ENCODE peak calls at places on chromosomes 11 and 22, in five cellular contexts. One of them, this sample, is unnamed.

GRCh38 chr11:45877221-45877620 is 8.2 kb upstream of the MAPK8IP1 start:
- DNase-seq in fibroblast of lung: no peak
- DNase-seq in AG04450: no peak
- DNase-seq in astrocyte of the spinal cord: no peak
- DNase-seq in body of pancreas: no peak
- DNase-seq in this sample: no peak

GRCh38 chr11:66861774-66862558 is 5.1 kb downstream of the LRFN4 start:
- DNase-seq in fibroblast of lung: no peak
- DNase-seq in AG04450: no peak
- DNase-seq in astrocyte of the spinal cord: no peak
- DNase-seq in body of pancreas: no peak
- DNase-seq in this sample: no peak

GRCh38 chr11:60929774-60930173 is 5.5 kb downstream of the TMEM132A start:
- DNase-seq in fibroblast of lung: no peak
- DNase-seq in AG04450: no peak
- DNase-seq in astrocyte of the spinal cord: no peak
- DNase-seq in body of pancreas: no peak
- DNase-seq in this sample: no peak

GRCh38 chr22:27668828-27669797 is 132.4 kb downstream of the MN1 start:
- DNase-seq in fibroblast of lung: peak; percentile 70
- DNase-seq in AG04450: no peak
- DNase-seq in astrocyte of the spinal cord: peak; percentile 49
- DNase-seq in body of pancreas: peak; percentile 22
- DNase-seq in this sample: no peak

GRCh38 chr11:120566176-120566575 is 54.6 kb downstream of the GRIK4 start:
- DNase-seq in fibroblast of lung: peak; percentile 75
- DNase-seq in AG04450: no peak
- DNase-seq in astrocyte of the spinal cord: peak; percentile 19
- DNase-seq in body of pancreas: no peak
- DNase-seq in this sample: no peak

GRCh38 chr11:3095712-3096361 is 38.6 kb upstream of the CARS1 start:
- DNase-seq in fibroblast of lung: peak; percentile 81
- DNase-seq in AG04450: peak; percentile 51
- DNase-seq in astrocyte of the spinal cord: peak; percentile 80
- DNase-seq in body of pancreas: peak; percentile 39
- DNase-seq in this sample: peak; percentile 69

GRCh38 chr22:27669798-27670599 is 131.6 kb downstream of the MN1 start:
- DNase-seq in fibroblast of lung: peak; percentile 33
- DNase-seq in AG04450: no peak
- DNase-seq in astrocyte of the spinal cord: no peak
- DNase-seq in body of pancreas: peak; percentile 25
- DNase-seq in this sample: no peak

GRCh38 chr22:35863432-35863831 is 145.8 kb downstream of the APOL5 start:
- DNase-seq in fibroblast of lung: no peak
- DNase-seq in AG04450: no peak
- DNase-seq in astrocyte of the spinal cord: no peak
- DNase-seq in body of pancreas: no peak
- DNase-seq in this sample: no peak

GRCh38 chr11:122101625-122102291 is 14.3 kb downstream of the BLID start:
- DNase-seq in fibroblast of lung: peak; percentile 91
- DNase-seq in AG04450: peak; percentile 53
- DNase-seq in astrocyte of the spinal cord: peak; percentile 89
- DNase-seq in body of pancreas: peak; percentile 64
- DNase-seq in this sample: peak; percentile 87

GRCh38 chr11:128086794-128087193 is 500.6 kb downstream of the ETS1 start:
- DNase-seq in fibroblast of lung: no peak
- DNase-seq in AG04450: no peak
- DNase-seq in astrocyte of the spinal cord: no peak
- DNase-seq in body of pancreas: no peak
- DNase-seq in this sample: no peak

GRCh38 chr11:126048198-126048597 is 14.5 kb downstream of the CDON start:
- DNase-seq in fibroblast of lung: no peak
- DNase-seq in AG04450: no peak
- DNase-seq in astrocyte of the spinal cord: no peak
- DNase-seq in body of pancreas: no peak
- DNase-seq in this sample: no peak

GRCh38 chr11:100003985-100004384 is 683.1 kb upstream of the ARHGAP42 start:
- DNase-seq in fibroblast of lung: no peak
- DNase-seq in AG04450: no peak
- DNase-seq in astrocyte of the spinal cord: no peak
- DNase-seq in body of pancreas: peak; percentile 4
- DNase-seq in this sample: no peak

GRCh38 chr22:48884292-48884691 is 943.4 kb downstream of the BRD1 start:
- DNase-seq in fibroblast of lung: no peak
- DNase-seq in AG04450: no peak
- DNase-seq in astrocyte of the spinal cord: no peak
- DNase-seq in body of pancreas: no peak
- DNase-seq in this sample: no peak

GRCh38 chr11:131234146-131234680 is 136.2 kb upstream of the NTM start:
- DNase-seq in fibroblast of lung: no peak
- DNase-seq in AG04450: no peak
- DNase-seq in astrocyte of the spinal cord: no peak
- DNase-seq in body of pancreas: no peak
- DNase-seq in this sample: no peak

GRCh38 chr11:17988465-17988864 is 24.4 kb downstream of the SERGEF start:
- DNase-seq in fibroblast of lung: no peak
- DNase-seq in AG04450: no peak
- DNase-seq in astrocyte of the spinal cord: no peak
- DNase-seq in body of pancreas: no peak
- DNase-seq in this sample: no peak

GRCh38 chr11:43852057-43852636 is 28.5 kb upstream of the ALKBH3 start:
- DNase-seq in fibroblast of lung: peak; percentile 66
- DNase-seq in AG04450: peak; percentile 79
- DNase-seq in astrocyte of the spinal cord: peak; percentile 82
- DNase-seq in body of pancreas: peak; percentile 63
- DNase-seq in this sample: peak; percentile 76

GRCh38 chr11:1274501-1274900 is 34.9 kb downstream of the TOLLIP start:
- DNase-seq in fibroblast of lung: no peak
- DNase-seq in AG04450: no peak
- DNase-seq in astrocyte of the spinal cord: no peak
- DNase-seq in body of pancreas: no peak
- DNase-seq in this sample: no peak

GRCh38 chr11:1272531-1272930 is 36.9 kb downstream of the TOLLIP start:
- DNase-seq in fibroblast of lung: no peak
- DNase-seq in AG04450: no peak
- DNase-seq in astrocyte of the spinal cord: no peak
- DNase-seq in body of pancreas: no peak
- DNase-seq in this sample: no peak

GRCh38 chr11:1276866-1277615 is 32.4 kb downstream of the TOLLIP start:
- DNase-seq in fibroblast of lung: no peak
- DNase-seq in AG04450: no peak
- DNase-seq in astrocyte of the spinal cord: no peak
- DNase-seq in body of pancreas: no peak
- DNase-seq in this sample: no peak

GRCh38 chr11:1276061-1276790 is 33.2 kb downstream of the TOLLIP start:
- DNase-seq in fibroblast of lung: no peak
- DNase-seq in AG04450: no peak
- DNase-seq in astrocyte of the spinal cord: no peak
- DNase-seq in body of pancreas: no peak
- DNase-seq in this sample: no peak

DNA sequence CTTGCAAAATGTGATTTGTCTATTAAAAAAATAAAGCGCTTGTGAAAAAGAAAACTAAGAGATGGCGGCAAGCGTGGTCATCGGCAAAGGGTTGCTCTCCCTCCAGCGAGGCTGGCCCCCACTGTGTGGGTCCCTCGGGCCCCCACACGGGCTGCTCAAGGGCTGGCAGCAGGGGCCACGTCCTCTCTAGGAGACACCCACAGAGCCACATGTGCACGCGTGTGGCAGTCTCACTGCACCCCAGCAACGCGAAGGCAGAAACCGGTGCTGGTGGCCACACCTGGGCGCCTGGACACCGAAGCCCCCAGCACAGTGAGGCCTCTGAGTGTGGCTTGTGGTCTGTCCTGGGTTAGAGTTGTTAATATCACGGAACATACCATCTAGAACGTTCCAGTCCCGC is 34.4 kb downstream of the TOLLIP start:
- DNase-seq in fibroblast of lung: no peak
- DNase-seq in AG04450: no peak
- DNase-seq in astrocyte of the spinal cord: no peak
- DNase-seq in body of pancreas: no peak
- DNase-seq in this sample: no peak
- TF ChIP-seq CTCF in fibroblast of lung: no peak
- TF ChIP-seq CTCF in AG04450: no peak
- TF ChIP-seq CTCF in astrocyte of the spinal cord: no peak
- TF ChIP-seq CTCF in body of pancreas: no peak
- TF ChIP-seq CTCF in this sample: no peak

GRCh38 chr11:95445746-95446333 is 214.8 kb upstream of the SESN3 start:
- DNase-seq in fibroblast of lung: peak; percentile 2
- DNase-seq in AG04450: no peak
- DNase-seq in astrocyte of the spinal cord: no peak
- DNase-seq in body of pancreas: no peak
- DNase-seq in this sample: no peak
- H3K4me3 ChIP-seq in fibroblast of lung: no peak overlapping the region
- H3K4me3 ChIP-seq in AG04450: no peak overlapping the region
- H3K4me3 ChIP-seq in astrocyte of the spinal cord: no peak overlapping the region
- H3K4me3 ChIP-seq in body of pancreas: no peak overlapping the region
- H3K4me3 ChIP-seq in this sample: no peak overlapping the region

GRCh38 chr11:114251797-114252327 is 44.3 kb upstream of the NNMT start:
- DNase-seq in fibroblast of lung: no peak
- DNase-seq in AG04450: no peak
- DNase-seq in astrocyte of the spinal cord: no peak
- DNase-seq in body of pancreas: no peak
- DNase-seq in this sample: no peak
- TF ChIP-seq CTCF in fibroblast of lung: no peak
- TF ChIP-seq CTCF in AG04450: no peak
- TF ChIP-seq CTCF in astrocyte of the spinal cord: no peak
- TF ChIP-seq CTCF in body of pancreas: no peak
- TF ChIP-seq CTCF in this sample: no peak

DNA sequence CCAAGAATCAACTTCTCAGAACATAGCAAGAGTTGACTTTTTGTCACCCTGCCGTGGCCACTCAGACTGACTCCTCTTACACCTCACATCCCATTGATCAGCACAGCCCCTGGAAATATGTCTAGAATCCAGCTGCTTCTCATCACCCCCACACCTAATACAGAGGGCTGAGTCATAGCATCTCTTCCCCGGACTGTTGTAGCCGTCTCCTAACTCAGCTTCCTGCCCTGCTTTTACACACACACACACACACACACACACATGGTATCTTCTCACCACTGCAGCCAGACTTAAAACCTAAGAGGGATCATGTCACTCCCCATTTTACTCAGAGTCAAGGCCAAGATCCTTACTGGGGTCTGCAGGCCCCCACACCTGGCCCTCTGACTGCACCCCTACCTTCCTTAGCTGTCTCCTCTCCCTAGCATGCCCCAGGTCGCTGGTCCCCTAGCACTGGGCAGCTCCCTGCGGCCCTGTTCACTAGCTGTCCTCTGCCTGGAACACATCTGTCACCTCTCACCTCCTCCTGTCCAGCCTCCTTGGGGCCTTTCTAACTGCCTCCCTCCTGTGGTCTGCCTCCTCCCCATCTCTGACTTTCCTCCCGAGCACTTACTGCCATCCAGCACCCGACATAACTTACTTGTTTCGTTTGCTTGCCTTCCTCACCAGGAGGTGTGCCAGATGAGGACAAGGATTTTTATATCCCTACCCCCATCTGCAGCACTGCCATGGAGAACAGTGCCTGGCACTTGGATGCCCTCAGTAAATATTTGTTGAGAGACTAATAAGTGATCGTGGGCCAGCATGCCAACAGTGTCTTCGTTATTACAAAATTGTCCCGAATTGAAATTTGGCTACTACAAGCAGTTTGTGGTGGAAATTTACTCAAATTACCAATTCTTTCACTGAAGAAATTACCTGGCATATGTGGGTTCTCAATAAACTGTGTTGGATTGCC is 61.9 kb downstream of the BMAL1 start:
- DNase-seq in fibroblast of lung: peak; percentile 98
- DNase-seq in AG04450: peak; percentile 96
- DNase-seq in astrocyte of the spinal cord: peak; percentile 88
- DNase-seq in body of pancreas: no peak
- DNase-seq in this sample: peak; percentile 48
- H3K4me3 ChIP-seq in fibroblast of lung: no peak overlapping the region
- H3K4me3 ChIP-seq in AG04450: no peak overlapping the region
- H3K4me3 ChIP-seq in astrocyte of the spinal cord: no peak overlapping the region
- H3K4me3 ChIP-seq in body of pancreas: no peak overlapping the region
- H3K4me3 ChIP-seq in this sample: no peak overlapping the region

GRCh38 chr22:19440411-19441195 is 6.9 kb downstream of the C22orf39 start:
- DNase-seq in fibroblast of lung: no peak
- DNase-seq in AG04450: no peak
- DNase-seq in astrocyte of the spinal cord: no peak
- DNase-seq in body of pancreas: no peak
- DNase-seq in this sample: no peak

GRCh38 chr22:19443544-19444211 is 3.8 kb downstream of the C22orf39 start:
- DNase-seq in fibroblast of lung: no peak
- DNase-seq in AG04450: no peak
- DNase-seq in astrocyte of the spinal cord: no peak
- DNase-seq in body of pancreas: no peak
- DNase-seq in this sample: no peak

GRCh38 chr22:19446603-19447387 is 716 bp downstream of the C22orf39 start:
- DNase-seq in fibroblast of lung: peak; percentile 8
- DNase-seq in AG04450: no peak
- DNase-seq in astrocyte of the spinal cord: no peak
- DNase-seq in body of pancreas: no peak
- DNase-seq in this sample: no peak

GRCh38 chr22:19438286-19438685 is 5.9 kb downstream of the MRPL40 start:
- DNase-seq in fibroblast of lung: no peak
- DNase-seq in AG04450: no peak
- DNase-seq in astrocyte of the spinal cord: no peak
- DNase-seq in body of pancreas: no peak
- DNase-seq in this sample: no peak

GRCh38 chr22:19442166-19442565 is 5.3 kb downstream of the C22orf39 start:
- DNase-seq in fibroblast of lung: no peak
- DNase-seq in AG04450: no peak
- DNase-seq in astrocyte of the spinal cord: no peak
- DNase-seq in body of pancreas: no peak
- DNase-seq in this sample: no peak
- TF ChIP-seq CTCF in fibroblast of lung: no peak
- TF ChIP-seq CTCF in AG04450: no peak
- TF ChIP-seq CTCF in astrocyte of the spinal cord: no peak
- TF ChIP-seq CTCF in body of pancreas: no peak
- TF ChIP-seq CTCF in this sample: no peak

GRCh38 chr11:119532551-119532950 is 109.6 kb upstream of the THY1 start:
- DNase-seq in fibroblast of lung: no peak
- DNase-seq in AG04450: no peak
- DNase-seq in astrocyte of the spinal cord: no peak
- DNase-seq in body of pancreas: no peak
- DNase-seq in this sample: no peak
- H3K4me3 ChIP-seq in fibroblast of lung: no peak overlapping the region
- H3K4me3 ChIP-seq in AG04450: no peak overlapping the region
- H3K4me3 ChIP-seq in astrocyte of the spinal cord: no peak overlapping the region
- H3K4me3 ChIP-seq in body of pancreas: no peak overlapping the region
- H3K4me3 ChIP-seq in this sample: no peak overlapping the region

GRCh38 chr11:134360050-134360835 is 28.5 kb downstream of the GLB1L2 start:
- DNase-seq in fibroblast of lung: peak; percentile 45
- DNase-seq in AG04450: no peak
- DNase-seq in astrocyte of the spinal cord: peak; percentile 43
- DNase-seq in body of pancreas: peak; percentile 82
- DNase-seq in this sample: peak; percentile 29
- TF ChIP-seq CTCF in fibroblast of lung: peak; percentile 60
- TF ChIP-seq CTCF in AG04450: peak; percentile 67
- TF ChIP-seq CTCF in astrocyte of the spinal cord: peak; percentile 76
- TF ChIP-seq CTCF in body of pancreas: peak; percentile 80
- TF ChIP-seq CTCF in this sample: peak; percentile 84